ENCODE peak calls at places on chromosomes 13 and 19, in ten cellular contexts. G, W, M, N, H, L, K, F, C and Z are unnamed samples.

GRCh38 chr19:6750062-6750461 is 10.6 kb downstream of the TRIP10 start:
- DNase-seq in F (no peak), G (no peak), N (no peak), K (no peak), M (no peak), H (no peak), L (no peak), C (no peak), W (no peak), Z (no peak)

GRCh38 chr19:58498316-58499020 is 13.3 kb downstream of the SLC27A5 start:
- DNase-seq in L (no peak), C (no peak), N (no peak), F (no peak), H (no peak), W (no peak), M (no peak), K (no peak), G (no peak), Z (no peak)

GRCh38 chr19:10269333-10270179 is 1.4 kb upstream of the ICAM1 start:
- DNase-seq in M (peak; percentile 90), N (no peak), K (peak; percentile 67), L (no peak), H (peak; percentile 72), F (peak; percentile 80), W (peak; percentile 77), G (peak; percentile 77), C (peak; percentile 82), Z (peak; percentile 82)

GRCh38 chr13:98977568-98978270 is at the start of gene DOCK9:
- DNase-seq in G (no peak), N (no peak), F (no peak), K (peak; percentile 86), W (peak; percentile 57), M (no peak), C (no peak), H (no peak), L (peak; percentile 11), Z (peak; percentile 77)

GRCh38 chr19:33376423-33376822 is 2.9 kb downstream of the CEBPG start:
- DNase-seq in C (no peak), F (no peak), W (no peak), M (no peak), L (peak; percentile 80), H (no peak), K (no peak), G (no peak), N (no peak), Z (peak; percentile 68)

GRCh38 chr13:97072297-97072696 is 78.0 kb upstream of the OXGR1 start:
- DNase-seq in K (no peak), H (no peak), F (no peak), N (no peak), G (no peak), L (no peak), C (no peak), M (no peak), W (no peak), Z (no peak)

GRCh38 chr13:49926019-49926418 is 10.1 kb downstream of the SPRYD7 start:
- DNase-seq in H (no peak), C (peak; percentile 6), N (no peak), L (no peak), W (no peak), F (no peak), K (no peak), M (no peak), G (no peak), Z (no peak)

GRCh38 chr19:31397308-31397707 is 48.1 kb upstream of the TSHZ3 start:
- DNase-seq in L (no peak), G (no peak), M (no peak), H (no peak), K (no peak), C (no peak), F (no peak), W (no peak), N (no peak), Z (no peak)

GRCh38 chr13:59856281-59856810 is 307.4 kb downstream of the DIAPH3 start:
- DNase-seq in C (no peak), K (no peak), L (no peak), G (no peak), F (no peak), M (no peak), N (no peak), H (no peak), W (no peak), Z (no peak)

GRCh38 chr19:34282611-34283519 is 28.5 kb downstream of the GARRE1 start:
- DNase-seq in K (no peak), H (no peak), C (no peak), L (no peak), N (no peak), F (no peak), W (no peak), G (no peak), M (no peak), Z (no peak)

GRCh38 chr19:46429999-46430398 is 1.3 kb upstream of the PNMA8C start:
- DNase-seq in W (no peak), H (no peak), L (no peak), M (no peak), F (no peak), C (peak; percentile 51), N (no peak), K (no peak), G (no peak), Z (no peak)

GRCh38 chr13:60583196-60583908 is 186.3 kb downstream of the TDRD3 start:
- DNase-seq in M (peak; percentile 27), F (no peak), L (peak; percentile 78), C (no peak), G (no peak), H (no peak), K (no peak), N (no peak), W (peak; percentile 80), Z (peak; percentile 62)

GRCh38 chr13:30376426-30377311 is 45.6 kb upstream of the UBE2L5 start:
- DNase-seq in H (peak; percentile 51), C (peak; percentile 84), W (no peak), M (peak; percentile 59), N (no peak), G (peak; percentile 65), K (no peak), L (no peak), F (peak; percentile 40), Z (no peak)

GRCh38 chr13:47853236-47853635 is 147.8 kb downstream of the SUCLA2 start:
- DNase-seq in G (no peak), M (no peak), H (no peak), K (no peak), C (no peak), L (peak; percentile 42), F (no peak), W (no peak), N (no peak), Z (peak; percentile 68)

GRCh38 chr13:66981912-66982311 is 248.2 kb downstream of the PCDH9 start:
- DNase-seq in L (no peak), F (no peak), H (no peak), W (peak; percentile 18), M (no peak), K (no peak), C (no peak), G (no peak), N (no peak), Z (no peak)

GRCh38 chr13:21025539-21025938 is 35.8 kb downstream of the LATS2 start:
- DNase-seq in L (no peak), F (no peak), G (no peak), W (no peak), K (no peak), C (no peak), M (no peak), N (no peak), H (no peak), Z (no peak)

GRCh38 chr13:92390217-92390616 is 836.4 kb upstream of the GPC6 start:
- DNase-seq in M (peak; percentile 60), N (no peak), K (no peak), F (no peak), L (no peak), H (no peak), C (no peak), W (no peak), G (no peak), Z (no peak)

GRCh38 chr19:18294467-18294864 is 13.0 kb upstream of the JUND start:
- DNase-seq in H (peak; percentile 91), M (no peak), W (peak; percentile 57), K (no peak), F (peak; percentile 81), N (no peak), L (no peak), G (peak; percentile 92), C (peak; percentile 61), Z (no peak)

GRCh38 chr19:17041994-17042393 is 15.4 kb upstream of the CPAMD8 start:
- DNase-seq in N (no peak), K (no peak), H (no peak), F (no peak), L (no peak), W (no peak), M (no peak), G (no peak), C (no peak), Z (no peak)

GRCh38 chr19:55383789-55384575 is at the start of gene TMEM238:
- DNase-seq in K (peak; percentile 20), F (no peak), H (no peak), N (no peak), L (no peak), G (no peak), W (peak; percentile 78), C (peak; percentile 87), M (no peak), Z (peak; percentile 81)

GRCh38 chr19:39166571-39167391 is 30.0 kb upstream of the NCCRP1 start:
- DNase-seq in N (no peak), W (no peak), H (no peak), K (peak; percentile 5), F (no peak), G (no peak), L (no peak), M (no peak), C (no peak), Z (peak; percentile 8)

GRCh38 chr13:42334329-42334706 is 62.4 kb downstream of the AKAP11 start:
- DNase-seq in H (no peak), N (no peak), L (no peak), M (no peak), K (no peak), W (no peak), F (no peak), G (no peak), C (no peak), Z (no peak)

GRCh38 chr13:76210262-76210661 is 574.1 kb downstream of the LMO7 start:
- DNase-seq in N (no peak), L (no peak), H (no peak), G (no peak), K (no peak), C (no peak), M (no peak), F (no peak), W (no peak), Z (peak; percentile 55)

GRCh38 chr19:28457620-28458019 is 755.3 kb downstream of the UQCRFS1 start:
- DNase-seq in N (no peak), C (no peak), K (no peak), W (no peak), L (no peak), H (no peak), G (no peak), F (no peak), M (no peak), Z (no peak)

GRCh38 chr13:67048084-67048792 is 181.9 kb downstream of the PCDH9 start:
- DNase-seq in L (no peak), M (peak; percentile 33), F (no peak), H (no peak), N (peak; percentile 65), G (no peak), K (no peak), C (peak; percentile 27), W (no peak), Z (peak; percentile 95)

GRCh38 chr13:95204231-95204765 is 97.0 kb downstream of the ABCC4 start:
- DNase-seq in N (no peak), F (no peak), H (no peak), W (no peak), G (no peak), L (no peak), K (peak; percentile 8), M (no peak), C (no peak), Z (no peak)

GRCh38 chr19:38842439-38843174 is 7.2 kb downstream of the HNRNPL start:
- DNase-seq in H (peak; percentile 46), N (no peak), W (no peak), F (no peak), G (peak; percentile 51), C (peak; percentile 32), M (no peak), L (no peak), K (no peak), Z (no peak)

GRCh38 chr13:60617863-60618733 is 221.1 kb downstream of the TDRD3 start:
- DNase-seq in K (peak; percentile 10), L (peak; percentile 10), M (no peak), H (no peak), W (peak; percentile 80), F (no peak), C (no peak), N (no peak), G (no peak), Z (peak; percentile 36)